ENCODE peak calls at places on chromosomes 5 and 9, in ten cellular contexts. K is AG20443; C is CD4-positive, alpha-beta memory T cell; A is CD4-positive, CD25-positive, alpha-beta regulatory T cell; W is Peyer's patch; I is aorta; G is HS-27A; O is WERI-Rb-1; Y is KBM-7; D is fibroblast of lung. F is an unnamed sample.
A peak's percentile ranks its signal among the peaks of the same experiment; 100 is the strongest.

GRCh38 chr5:162209005-162209605 is 141.5 kb downstream of the GABRG2 start:
- DNase-seq in K (no peak), C (no peak), A (no peak), W (peak; percentile 50), I (no peak), G (no peak), O (peak; percentile 59), Y (peak; percentile 80), D (no peak), F (no peak)

GRCh38 chr9:92808726-92809451 is 44.3 kb upstream of the BICD2 start:
- DNase-seq in K (peak; percentile 89), C (peak; percentile 39), A (peak; percentile 47), W (peak; percentile 76), I (peak; percentile 81), G (no peak), O (peak; percentile 80), Y (peak; percentile 78), D (peak; percentile 79), F (peak; percentile 49)

GRCh38 chr5:78509884-78510769 is 138.4 kb downstream of the LHFPL2 start:
- DNase-seq in K (peak; percentile 61), C (peak; percentile 16), A (peak; percentile 8), W (peak; percentile 83), I (peak; percentile 88), G (no peak), O (no peak), Y (peak; percentile 75), D (no peak), F (peak; percentile 66)

GRCh38 chr5:40790947-40791593 is 7.1 kb downstream of the PRKAA1 start:
- DNase-seq in K (peak; percentile 9), C (no peak), A (no peak), W (no peak), I (no peak), G (no peak), O (no peak), Y (no peak), D (peak; percentile 45), F (no peak)

GRCh38 chr5:15499528-15500325 is at the start of gene FBXL7:
- DNase-seq in K (peak; percentile 93), C (no peak), A (no peak), W (peak; percentile 62), I (peak; percentile 88), G (peak; percentile 63), O (peak; percentile 87), Y (no peak), D (peak; percentile 80), F (peak; percentile 29)

GRCh38 chr5:171571663-171572062 is 152.2 kb downstream of the FGF18 start:
- DNase-seq in K (no peak), C (no peak), A (no peak), W (no peak), I (no peak), G (no peak), O (no peak), Y (no peak), D (peak; percentile 65), F (no peak)

GRCh38 chr9:123346026-123346425 is 10.0 kb upstream of the CRB2 start:
- DNase-seq in K (no peak), C (no peak), A (no peak), W (no peak), I (no peak), G (no peak), O (no peak), Y (no peak), D (no peak), F (no peak)

GRCh38 chr9:89408628-89409101 is 89.2 kb downstream of the SEMA4D start:
- DNase-seq in K (no peak), C (peak; percentile 79), A (peak; percentile 79), W (peak; percentile 88), I (no peak), G (no peak), O (no peak), Y (peak; percentile 72), D (no peak), F (peak; percentile 54)

GRCh38 chr9:132114102-132114707 is 34.5 kb upstream of the MED27 start:
- DNase-seq in K (peak; percentile 87), C (peak; percentile 8), A (peak; percentile 15), W (peak; percentile 68), I (peak; percentile 63), G (no peak), O (no peak), Y (peak; percentile 61), D (peak; percentile 57), F (peak; percentile 27)

GRCh38 chr5:36602711-36603321 is 3.6 kb upstream of the SLC1A3 start:
- DNase-seq in K (no peak), C (no peak), A (no peak), W (no peak), I (no peak), G (no peak), O (no peak), Y (peak; percentile 61), D (no peak), F (no peak)

GRCh38 chr9:129406278-129407225 is 214.3 kb downstream of the C9orf50 start:
- DNase-seq in K (no peak), C (no peak), A (no peak), W (peak; percentile 84), I (peak; percentile 58), G (no peak), O (no peak), Y (peak; percentile 92), D (peak; percentile 21), F (no peak)

GRCh38 chr9:80842976-80843506 is 846.3 kb downstream of the TLE1 start:
- DNase-seq in K (no peak), C (no peak), A (no peak), W (no peak), I (no peak), G (no peak), O (no peak), Y (no peak), D (no peak), F (no peak)

GRCh38 chr5:1227669-1228068 is 2.5 kb downstream of the SLC6A18 start:
- DNase-seq in K (no peak), C (no peak), A (no peak), W (no peak), I (no peak), G (no peak), O (peak; percentile 88), Y (no peak), D (peak; percentile 4), F (no peak)

GRCh38 chr9:108562176-108562575 is 293.6 kb downstream of the ACTL7B start:
- DNase-seq in K (no peak), C (no peak), A (no peak), W (no peak), I (no peak), G (no peak), O (no peak), Y (no peak), D (no peak), F (no peak)

GRCh38 chr5:133753856-133754255 is 141.5 kb upstream of the FSTL4 start:
- DNase-seq in K (no peak), C (no peak), A (no peak), W (no peak), I (no peak), G (no peak), O (no peak), Y (no peak), D (no peak), F (no peak)

GRCh38 chr5:140261403-140262171 is 41.3 kb downstream of the PFDN1 start:
- DNase-seq in K (peak; percentile 93), C (peak; percentile 51), A (no peak), W (peak; percentile 84), I (peak; percentile 78), G (no peak), O (no peak), Y (no peak), D (peak; percentile 88), F (no peak)

GRCh38 chr5:152084476-152084875 is 159.8 kb upstream of the GLRA1 start:
- DNase-seq in K (no peak), C (no peak), A (no peak), W (no peak), I (no peak), G (no peak), O (no peak), Y (no peak), D (no peak), F (no peak)

GRCh38 chr9:125137200-125137599 is 6.1 kb downstream of the SCAI start:
- DNase-seq in K (peak; percentile 44), C (no peak), A (no peak), W (no peak), I (no peak), G (no peak), O (no peak), Y (no peak), D (peak; percentile 87), F (no peak)